ENCODE peak calls at places on chromosomes 4 and X, in six cellular contexts. V, Q, M, U, G and B are unnamed samples.

GRCh38 chrX:107199491-107199890 is 6.7 kb downstream of the NUP62CL start:
- DNase-seq in G (no peak), M (no peak), Q (no peak), V (no peak), U (no peak), B (no peak)

GRCh38 chr4:189136462-189136861 is 804.2 kb upstream of the FRG1 start:
- DNase-seq in Q (no peak), U (no peak), M (no peak), V (no peak), G (no peak), B (no peak)

GRCh38 chr4:105350859-105351494 is 122.9 kb downstream of the PPA2 start:
- DNase-seq in M (peak), V (no peak), Q (no peak), G (no peak), U (no peak), B (no peak)

GRCh38 chr4:140343303-140343702 is 30.1 kb upstream of the SCOC start:
- DNase-seq in V (no peak), U (peak), M (peak), G (no peak), Q (no peak), B (no peak)

GRCh38 chr4:1969928-1970723 is 38.6 kb downstream of the NELFA start:
- DNase-seq in U (no peak), V (no peak), Q (no peak), G (no peak), M (no peak), B (no peak)

GRCh38 chrX:151902813-151903591 is 9.7 kb upstream of the MAGEA4 start:
- DNase-seq in G (no peak), Q (no peak), U (peak), M (peak), V (peak), B (no peak)

GRCh38 chr4:687975-688694 is 816 bp downstream of the SLC49A3 start:
- DNase-seq in V (no peak), G (peak), U (no peak), Q (no peak), M (no peak), B (no peak)

GRCh38 chr4:83651846-83652245 is 115.9 kb downstream of the GPAT3 start:
- DNase-seq in M (no peak), G (no peak), Q (no peak), U (no peak), V (no peak), B (no peak)

GRCh38 chr4:118154643-118155042 is 120.4 kb downstream of the NDST3 start:
- DNase-seq in M (no peak), V (no peak), U (no peak), G (no peak), Q (no peak), B (no peak)

GRCh38 chr4:55979562-55979961 is 30.8 kb downstream of the CEP135 start:
- DNase-seq in V (no peak), M (no peak), Q (no peak), U (no peak), G (no peak), B (no peak)

GRCh38 chr4:173301518-173302201 is 32.5 kb downstream of the HMGB2 start:
- DNase-seq in M (peak), U (no peak), G (no peak), V (no peak), Q (no peak), B (peak)

GRCh38 chrX:143754183-143754582 is 33.6 kb upstream of the SPANXN2 start:
- DNase-seq in Q (no peak), V (no peak), U (no peak), M (no peak), G (no peak), B (no peak)

GRCh38 chrX:120604359-120604782 is 470 bp downstream of the MCTS1 start:
- DNase-seq in V (peak), M (peak), G (no peak), U (peak), Q (no peak), B (peak)

GRCh38 chr4:155799106-155799793 is 40.4 kb downstream of the GUCY1B1 start:
- DNase-seq in G (no peak), Q (no peak), U (no peak), V (no peak), M (no peak), B (no peak)

GRCh38 chr4:127888559-127888958 is 7.9 kb downstream of the PLK4 start:
- DNase-seq in V (no peak), U (no peak), Q (no peak), G (no peak), M (no peak), B (no peak)

GRCh38 chr4:185472063-185472542 is 570 bp upstream of the CCDC110 start:
- DNase-seq in Q (no peak), V (no peak), G (no peak), U (no peak), M (peak), B (no peak)

GRCh38 chrX:134542485-134542884 is 82.5 kb downstream of the HPRT1 start:
- DNase-seq in G (no peak), V (no peak), M (no peak), U (no peak), Q (no peak), B (peak)

GRCh38 chr4:5616331-5616950 is 91.9 kb downstream of the EVC2 start:
- DNase-seq in V (no peak), G (no peak), M (no peak), U (no peak), Q (no peak), B (no peak)

DNA sequence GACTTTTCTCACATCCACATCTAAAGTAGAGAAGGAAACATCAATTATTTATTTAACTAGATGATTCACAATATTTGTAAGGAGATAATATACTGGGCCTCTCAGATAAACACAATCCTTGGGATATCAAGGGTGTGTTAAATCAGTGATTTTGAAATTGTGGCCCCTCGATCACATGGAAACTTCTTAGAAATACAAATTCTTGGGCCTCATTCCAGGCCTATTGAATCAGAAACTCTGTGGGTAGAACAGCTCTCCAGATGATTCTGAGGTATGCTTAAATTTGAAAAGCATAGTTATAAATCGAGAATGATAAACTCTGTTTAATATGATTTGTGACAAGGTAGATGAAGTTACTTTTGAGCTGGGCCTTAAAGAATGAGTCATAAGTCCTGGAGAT is 64.4 kb upstream of the GPR174 start:
- DNase-seq in M (no peak), V (no peak), G (no peak), U (no peak), Q (no peak), B (no peak)
- TF ChIP-seq JUN in M (no peak), V (no peak), G (no peak), U (no peak), Q (no peak), B (no peak)

DNA sequence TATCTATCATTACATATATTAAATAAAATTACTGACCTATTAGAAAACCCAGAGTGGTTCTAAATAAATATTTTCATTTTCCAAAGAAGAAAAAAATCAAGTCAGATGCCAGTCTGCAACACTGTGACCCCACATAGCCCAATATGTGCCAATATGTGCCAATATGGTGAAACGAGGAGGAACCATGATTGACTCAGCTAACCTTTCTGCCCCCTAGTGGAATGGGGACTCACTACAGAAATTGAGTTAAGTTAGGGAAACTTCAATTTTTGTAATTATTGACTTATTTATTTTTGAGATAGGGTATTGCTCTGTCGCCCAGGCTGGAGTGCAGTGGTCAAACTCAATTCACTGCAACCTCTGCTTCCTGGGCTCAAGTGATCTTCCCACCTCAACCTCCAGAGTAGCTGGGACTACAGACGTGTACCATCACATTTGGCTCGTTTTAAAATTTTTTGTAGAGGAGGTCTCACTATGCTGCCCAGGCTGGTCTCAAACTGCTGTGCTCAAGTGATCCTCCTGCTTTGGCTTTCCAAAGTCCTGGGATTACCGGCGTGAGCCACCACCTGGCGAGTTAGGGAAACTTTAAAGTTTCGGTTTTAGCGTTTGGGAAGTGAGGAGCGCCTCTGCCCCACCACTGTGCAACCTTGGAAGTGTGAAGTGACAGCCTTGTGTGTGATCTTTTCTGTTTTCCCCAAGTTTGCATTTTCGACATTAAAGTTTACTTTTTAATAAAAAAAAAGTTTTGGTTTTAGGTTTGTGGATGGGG is 116.8 kb upstream of the SHISA3 start:
- DNase-seq in V (no peak), U (no peak), Q (no peak), G (peak), M (peak), B (peak)
- TF ChIP-seq JUN in V (no peak), U (no peak), Q (no peak), G (no peak), M (no peak), B (no peak)

GRCh38 chrX:19811807-19812604 is 75.4 kb downstream of the SH3KBP1 start:
- DNase-seq in Q (no peak), M (no peak), U (no peak), G (no peak), V (no peak), B (no peak)
- TF ChIP-seq JUN in Q (no peak), M (no peak), U (no peak), G (no peak), V (no peak), B (no peak)

GRCh38 chrX:109390556-109390955 is 91.3 kb downstream of the GUCY2F start:
- DNase-seq in V (no peak), U (no peak), M (no peak), Q (no peak), G (no peak), B (no peak)
- TF ChIP-seq JUN in V (no peak), U (no peak), M (no peak), Q (no peak), G (no peak), B (no peak)

GRCh38 chr4:113050837-113051236 is 1.4 kb downstream of the ANK2 start:
- DNase-seq in U (no peak), Q (no peak), G (no peak), V (no peak), M (no peak), B (no peak)

GRCh38 chr4:113051361-113051760 is 1.9 kb downstream of the ANK2 start:
- DNase-seq in V (no peak), Q (no peak), U (no peak), G (no peak), M (no peak), B (no peak)

GRCh38 chr4:113052379-113052951 is 3.0 kb downstream of the ANK2 start:
- DNase-seq in M (no peak), V (no peak), U (no peak), G (no peak), Q (no peak), B (no peak)

GRCh38 chr4:113050361-113050760 is 908 bp downstream of the ANK2 start:
- DNase-seq in U (no peak), Q (peak), G (no peak), M (no peak), V (no peak), B (no peak)

DNA sequence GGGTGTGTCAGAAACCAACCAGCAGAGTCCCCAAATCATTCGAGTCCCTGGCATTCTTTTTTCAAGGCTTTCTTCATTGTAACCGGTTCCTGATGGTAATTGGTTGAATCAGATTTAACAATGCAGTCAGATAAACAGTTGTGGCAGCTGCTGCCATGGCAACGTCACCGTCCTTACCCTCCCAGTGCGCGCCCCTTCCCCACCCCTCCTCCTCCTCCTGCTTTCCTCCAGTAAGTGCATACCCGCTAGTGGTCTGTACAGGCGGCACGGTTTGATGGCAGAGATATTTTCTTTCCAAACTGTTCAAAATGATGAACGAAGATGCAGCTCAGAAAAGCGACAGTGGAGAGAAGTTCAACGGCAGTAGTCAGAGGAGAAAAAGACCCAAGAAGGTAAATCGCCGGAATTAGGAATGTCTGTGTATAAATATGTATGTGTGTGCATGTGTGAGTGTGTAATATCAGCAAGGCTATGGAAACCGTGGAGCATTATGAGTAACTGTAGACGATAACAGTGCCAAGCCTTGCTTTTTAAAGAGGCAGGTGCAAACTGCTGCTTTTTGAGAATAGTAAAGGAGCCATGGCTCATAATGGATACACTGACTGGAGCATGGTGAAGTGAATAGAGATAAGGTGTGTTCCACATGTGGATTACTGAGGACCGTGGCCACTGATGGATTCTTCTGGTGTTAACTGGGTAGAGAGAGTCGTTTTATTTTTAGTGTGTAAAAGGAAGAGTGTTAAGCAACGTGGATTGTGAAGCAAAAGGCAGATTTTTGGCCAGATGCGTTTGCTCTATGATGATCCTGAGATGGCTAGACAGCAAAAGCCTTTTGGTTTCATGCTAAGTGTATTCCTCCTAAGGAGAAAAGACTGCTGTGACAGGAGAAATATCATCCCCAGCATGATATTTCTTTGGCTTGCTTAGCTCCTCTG is at the start of gene ANK2:
- DNase-seq in M (no peak), U (no peak), G (peak), V (no peak), Q (peak), B (no peak)
- TF ChIP-seq JUN in M (no peak), U (no peak), G (no peak), V (no peak), Q (no peak), B (no peak)